ENCODE peak calls at places on chromosomes 3 and 15, in five cellular contexts. A, K, I, O and S are unnamed samples.

GRCh38 chr3:176415896-176416295 is 781.4 kb downstream of the TBL1XR1 start:
- DNase-seq in A (no peak), K (no peak), I (no peak), O (no peak), S (no peak)

GRCh38 chr15:99385865-99386264 is 134.6 kb downstream of the LRRC28 start:
- DNase-seq in A (no peak), K (peak; percentile 76), I (peak; percentile 64), O (peak; percentile 47), S (no peak)

GRCh38 chr3:56915969-56916586 is 114.3 kb upstream of the ARHGEF3 start:
- DNase-seq in A (no peak), K (peak; percentile 30), I (no peak), O (no peak), S (no peak)

GRCh38 chr15:98927057-98927456 is 80.5 kb downstream of the PGPEP1L start:
- DNase-seq in A (no peak), K (no peak), I (peak; percentile 47), O (no peak), S (no peak)

GRCh38 chr3:46348811-46349482 is 5.0 kb upstream of the CCR2 start:
- DNase-seq in A (no peak), K (no peak), I (no peak), O (no peak), S (no peak)

GRCh38 chr3:176359211-176359610 is 838.1 kb downstream of the TBL1XR1 start:
- DNase-seq in A (no peak), K (no peak), I (no peak), O (no peak), S (no peak)

GRCh38 chr3:152657002-152657400 is 177.9 kb upstream of the P2RY1 start:
- DNase-seq in A (no peak), K (no peak), I (no peak), O (no peak), S (no peak)

GRCh38 chr3:58988041-58988440 is 61.8 kb downstream of the CFAP20DC start:
- DNase-seq in A (no peak), K (no peak), I (no peak), O (no peak), S (no peak)

GRCh38 chr3:55823001-55823400 is 335.9 kb upstream of the WNT5A start:
- DNase-seq in A (no peak), K (no peak), I (no peak), O (no peak), S (no peak)

GRCh38 chr15:99464137-99464536 is 101.6 kb upstream of the MEF2A start:
- DNase-seq in A (no peak), K (no peak), I (no peak), O (no peak), S (no peak)

GRCh38 chr3:72200332-72200731 is 415.4 kb upstream of the PROK2 start:
- DNase-seq in A (no peak), K (no peak), I (no peak), O (no peak), S (no peak)

GRCh38 chr3:133855772-133856171 is 39.9 kb downstream of the RAB6B start:
- DNase-seq in A (no peak), K (no peak), I (peak; percentile 10), O (peak; percentile 65), S (no peak)

GRCh38 chr15:50624616-50625168 is 61.9 kb downstream of the TRPM7 start:
- DNase-seq in A (no peak), K (no peak), I (no peak), O (no peak), S (no peak)

GRCh38 chr15:55789066-55789660 is 46.2 kb upstream of the PRTG start:
- DNase-seq in A (no peak), K (peak; percentile 20), I (no peak), O (peak; percentile 33), S (no peak)